ENCODE peak calls at places on chromosome 18, in seven cellular contexts. U, A, K, T, W, N and X are unnamed samples.

GRCh38 chr18:36942264-36942663 is 113.3 kb downstream of the KIAA1328 start:
- DNase-seq in U (peak), A (peak), K (no peak), T (peak), W (peak), N (no peak), X (no peak)

GRCh38 chr18:22817844-22818243 is 115.3 kb upstream of the RBBP8 start:
- DNase-seq in U (no peak), A (peak), K (no peak), T (no peak), W (no peak), N (no peak), X (no peak)

GRCh38 chr18:32576296-32576916 is 105.7 kb upstream of the GAREM1 start:
- DNase-seq in U (peak), A (peak), K (no peak), T (no peak), W (peak), N (peak), X (no peak)

GRCh38 chr18:23021625-23022024 is 88.5 kb downstream of the RBBP8 start:
- DNase-seq in U (no peak), A (no peak), K (no peak), T (no peak), W (no peak), N (no peak), X (no peak)

GRCh38 chr18:74819433-74820059 is 221.9 kb downstream of the ZNF407 start:
- DNase-seq in U (peak), A (no peak), K (no peak), T (no peak), W (peak), N (no peak), X (no peak)

GRCh38 chr18:43720036-43720435 is 442.7 kb upstream of the SYT4 start:
- DNase-seq in U (no peak), A (no peak), K (no peak), T (no peak), W (no peak), N (no peak), X (no peak)

GRCh38 chr18:23943104-23943503 is 71.5 kb upstream of the TTC39C start:
- DNase-seq in U (no peak), A (no peak), K (no peak), T (peak), W (no peak), N (no peak), X (no peak)

GRCh38 chr18:47893047-47893446 is 37.4 kb downstream of the SMAD2 start:
- DNase-seq in U (no peak), A (no peak), K (no peak), T (no peak), W (no peak), N (no peak), X (no peak)

GRCh38 chr18:22170421-22171262 is 1.3 kb downstream of the GATA6 start:
- DNase-seq in U (no peak), A (peak), K (peak), T (no peak), W (peak), N (peak), X (peak)

GRCh38 chr18:23106575-23106974 is 28.7 kb upstream of the CABLES1 start:
- DNase-seq in U (no peak), A (peak), K (no peak), T (no peak), W (peak), N (no peak), X (no peak)

GRCh38 chr18:58505181-58505580 is 123.7 kb downstream of the ALPK2 start:
- DNase-seq in U (no peak), A (no peak), K (no peak), T (no peak), W (no peak), N (no peak), X (no peak)

GRCh38 chr18:44783371-44783770 is 102.7 kb downstream of the SETBP1 start:
- DNase-seq in U (no peak), A (no peak), K (no peak), T (no peak), W (no peak), N (no peak), X (no peak)

GRCh38 chr18:48952287-48953095 is 1.7 kb upstream of the SMAD7 start:
- DNase-seq in U (peak), A (peak), K (peak), T (no peak), W (peak), N (peak), X (peak)

GRCh38 chr18:22082408-22082807 is 87.0 kb upstream of the GATA6 start:
- DNase-seq in U (no peak), A (no peak), K (peak), T (no peak), W (no peak), N (peak), X (no peak)

GRCh38 chr18:32735781-32736180 is 37.0 kb downstream of the KLHL14 start:
- DNase-seq in U (no peak), A (peak), K (no peak), T (no peak), W (peak), N (no peak), X (no peak)

GRCh38 chr18:2964349-2965010 is 48.5 kb downstream of the LPIN2 start:
- DNase-seq in U (no peak), A (no peak), K (no peak), T (no peak), W (no peak), N (no peak), X (no peak)

GRCh38 chr18:49486617-49486958 is 446 bp downstream of the C18orf32 start:
- DNase-seq in U (peak), A (no peak), K (no peak), T (peak), W (no peak), N (no peak), X (no peak)

GRCh38 chr18:56650056-56650455 is 1.1 kb upstream of the WDR7 start:
- DNase-seq in U (no peak), A (no peak), K (no peak), T (no peak), W (no peak), N (no peak), X (no peak)

GRCh38 chr18:79693561-79694205 is 14.1 kb downstream of the CTDP1 start:
- DNase-seq in U (no peak), A (no peak), K (peak), T (no peak), W (no peak), N (peak), X (no peak)

GRCh38 chr18:61851940-61852451 is 40.8 kb downstream of the RNF152 start:
- DNase-seq in U (no peak), A (peak), K (no peak), T (no peak), W (no peak), N (no peak), X (no peak)

GRCh38 chr18:68472701-68473295 is 242.1 kb downstream of the TMX3 start:
- DNase-seq in U (no peak), A (no peak), K (no peak), T (no peak), W (no peak), N (no peak), X (no peak)

GRCh38 chr18:66676699-66677098 is 72.8 kb upstream of the CDH19 start:
- DNase-seq in U (no peak), A (no peak), K (no peak), T (no peak), W (no peak), N (no peak), X (no peak)